ENCODE peak calls at places on chromosomes 7 and 10, in five cellular contexts. F is thoracic aorta; S is CD4-positive, alpha-beta T cell; O is left ventricle myocardium inferior; G is AG09319. U is an unnamed sample.

GRCh38 chr10:57221674-57222073 is 860.6 kb upstream of the ZWINT start:
- DNase-seq in S (no peak), G (no peak), F (no peak), O (no peak), U (no peak)

GRCh38 chr7:28180364-28181147 is at the start of gene JAZF1:
- DNase-seq in G (peak), O (peak), F (peak), S (peak), U (peak)

GRCh38 chr7:30448461-30449189 is 30.0 kb downstream of the NOD1 start:
- DNase-seq in G (no peak), F (no peak), S (no peak), O (no peak), U (no peak)

GRCh38 chr7:77434570-77434969 is 18.4 kb upstream of the GSAP start:
- DNase-seq in O (no peak), G (no peak), S (no peak), F (no peak), U (no peak)

GRCh38 chr7:97499204-97499603 is 232.7 kb upstream of the TAC1 start:
- DNase-seq in S (no peak), F (no peak), O (no peak), G (no peak), U (peak)

GRCh38 chr7:44286618-44287487 is 38.5 kb downstream of the CAMK2B start:
- DNase-seq in F (no peak), O (peak), S (no peak), G (no peak), U (no peak)

GRCh38 chr7:85682819-85683218 is 496.0 kb upstream of the SEMA3D start:
- DNase-seq in S (no peak), O (no peak), G (no peak), F (no peak), U (no peak)

GRCh38 chr7:37218956-37219355 is 229.7 kb downstream of the ELMO1 start:
- DNase-seq in G (no peak), O (no peak), S (no peak), F (no peak), U (no peak)

GRCh38 chr10:29023678-29024077 is 265.2 kb upstream of the LYZL1 start:
- DNase-seq in O (no peak), F (no peak), G (no peak), S (no peak), U (no peak)

GRCh38 chr10:94052901-94053638 is 59.3 kb downstream of the PLCE1 start:
- DNase-seq in O (no peak), G (no peak), F (no peak), S (no peak), U (no peak)

GRCh38 chr10:45580781-45581496 is 91.6 kb downstream of the ZFAND4 start:
- DNase-seq in S (no peak), O (no peak), F (no peak), G (no peak), U (no peak)

GRCh38 chr7:133771778-133772421 is 355.2 kb upstream of the LRGUK start:
- DNase-seq in F (no peak), S (no peak), G (no peak), O (no peak), U (no peak)

GRCh38 chr10:77463967-77464745 is 173.5 kb downstream of the KCNMA1 start:
- DNase-seq in F (no peak), G (no peak), S (no peak), O (no peak), U (no peak)

GRCh38 chr7:26291251-26291650 is 411 bp upstream of the SNX10 start:
- DNase-seq in S (no peak), G (no peak), F (no peak), O (no peak), U (no peak)

GRCh38 chr10:24465899-24466615 is 257.1 kb downstream of the KIAA1217 start:
- DNase-seq in G (no peak), O (no peak), F (no peak), S (no peak), U (peak)

GRCh38 chr10:52993109-52993508 is 220.5 kb upstream of the MBL2 start:
- DNase-seq in O (no peak), F (no peak), S (no peak), G (no peak), U (no peak)

GRCh38 chr10:35195361-35196306 is 69.0 kb downstream of the CREM start:
- DNase-seq in O (peak), F (peak), S (peak), G (peak), U (peak)

GRCh38 chr7:36474283-36475010 is 84.8 kb downstream of the ANLN start:
- DNase-seq in O (no peak), F (no peak), G (no peak), S (no peak), U (no peak)

GRCh38 chr10:73625004-73625883 is 16.0 kb downstream of the MYOZ1 start:
- DNase-seq in S (peak), G (no peak), F (no peak), O (peak), U (no peak)

GRCh38 chr10:79112898-79113431 is 44.2 kb downstream of the ZMIZ1 start:
- DNase-seq in F (no peak), O (peak), G (no peak), S (no peak), U (no peak)

GRCh38 chr10:14074062-14074884 is 256.5 kb downstream of the FRMD4A start:
- DNase-seq in G (peak), S (no peak), F (peak), O (peak), U (no peak)

GRCh38 chr10:86969421-86970041 is 1.2 kb downstream of the ADIRF start:
- DNase-seq in S (no peak), G (no peak), O (peak), F (no peak), U (no peak)

GRCh38 chr10:112360308-112361270 is 13.3 kb upstream of the ACSL5 start:
- DNase-seq in F (no peak), O (peak), G (no peak), S (no peak), U (no peak)

GRCh38 chr10:112338957-112339356 is 35.0 kb upstream of the ACSL5 start:
- DNase-seq in G (no peak), S (no peak), O (no peak), F (no peak), U (no peak)

GRCh38 chr10:2137549-2138174 is 400.3 kb upstream of the ADARB2 start:
- DNase-seq in G (no peak), F (no peak), O (no peak), S (no peak), U (no peak)

GRCh38 chr10:93437000-93437945 is 44.9 kb downstream of the MYOF start:
- DNase-seq in O (peak), G (peak), S (no peak), F (peak), U (no peak)

GRCh38 chr7:69419928-69420327 is 178.3 kb upstream of the AUTS2 start:
- DNase-seq in O (no peak), F (no peak), G (no peak), S (no peak), U (no peak)

GRCh38 chr7:44257618-44258422 is 57.0 kb downstream of the YKT6 start:
- DNase-seq in O (peak), F (peak), S (peak), G (no peak), U (peak)

GRCh38 chr10:74047871-74048270 is 50.0 kb downstream of the VCL start:
- DNase-seq in O (no peak), G (peak), F (no peak), S (no peak), U (no peak)

GRCh38 chr7:4267326-4268039 is 414.6 kb upstream of the FOXK1 start:
- DNase-seq in G (no peak), S (no peak), F (no peak), O (no peak), U (no peak)

GRCh38 chr10:91286572-91286971 is 66.1 kb downstream of the PCGF5 start:
- DNase-seq in O (no peak), G (no peak), F (no peak), S (no peak), U (no peak)

GRCh38 chr10:26801831-26802230 is 58.9 kb downstream of the ABI1 start:
- DNase-seq in F (no peak), S (no peak), O (no peak), G (no peak), U (no peak)

GRCh38 chr10:29243750-29244149 is 45.1 kb upstream of the LYZL1 start:
- DNase-seq in O (no peak), F (no peak), G (no peak), S (no peak), U (no peak)

GRCh38 chr7:137934941-137935848 is 66.7 kb downstream of the CREB3L2 start:
- DNase-seq in F (no peak), O (no peak), S (no peak), G (no peak), U (peak)

GRCh38 chr7:101018271-101019167 is 1.4 kb upstream of the MUC17 start:
- DNase-seq in O (no peak), S (no peak), G (no peak), F (no peak), U (peak)

GRCh38 chr10:36683421-36683820 is 442.0 kb upstream of the ANKRD30A start:
- DNase-seq in O (no peak), F (no peak), G (no peak), S (no peak), U (no peak)
- TF ChIP-seq CTCF in O (no peak), F (no peak), G (no peak), S (no peak), U (no peak)

DNA sequence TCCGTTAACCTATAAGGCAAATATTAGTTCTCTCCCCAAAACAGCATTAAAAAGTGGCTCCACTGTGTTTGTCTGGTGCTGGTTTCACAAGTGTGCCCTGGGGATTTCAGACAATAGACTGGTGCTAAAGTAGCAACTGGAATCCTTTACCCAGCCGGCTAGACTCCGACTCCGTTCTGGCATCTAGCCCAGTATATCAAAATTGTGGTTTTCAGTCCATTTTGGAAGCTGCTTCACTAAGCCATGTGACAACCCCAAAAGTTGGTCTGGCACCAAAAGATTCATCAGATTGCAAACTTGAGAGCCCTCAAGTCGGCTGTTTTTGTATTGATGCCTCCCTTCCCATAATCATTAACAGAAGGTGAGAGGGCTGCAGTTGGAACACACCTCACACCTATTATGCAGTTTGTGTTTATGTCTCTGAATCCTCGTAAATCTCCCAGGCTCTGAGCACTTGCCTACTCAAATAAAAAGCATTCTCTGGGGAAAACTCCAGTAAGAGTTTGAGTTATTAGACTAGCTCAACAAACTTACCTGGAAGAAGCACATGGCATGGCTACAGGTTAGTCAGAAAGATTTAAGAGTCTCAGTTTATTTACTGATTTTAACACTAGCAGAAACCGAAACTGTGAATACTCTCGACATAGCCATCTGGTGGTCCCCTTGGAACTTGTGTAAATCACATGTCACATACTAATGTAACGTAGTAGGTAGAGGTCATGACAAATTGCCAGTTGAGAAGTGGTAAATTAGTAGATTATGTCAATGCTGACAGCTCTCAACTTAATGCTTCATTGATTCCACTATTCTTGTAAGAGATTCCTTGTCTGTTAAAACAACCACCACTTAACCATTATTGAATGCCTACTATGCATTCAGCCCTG is 14.8 kb upstream of the WNT16 start:
- DNase-seq in S (no peak), G (peak), O (no peak), F (no peak), U (peak)
- TF ChIP-seq CTCF in S (no peak), G (no peak), O (no peak), F (no peak), U (peak)

GRCh38 chr10:122157451-122157850 is 113.6 kb upstream of the BTBD16 start:
- DNase-seq in F (no peak), O (no peak), S (no peak), G (no peak), U (no peak)

GRCh38 chr10:122152544-122152943 is 118.6 kb upstream of the BTBD16 start:
- DNase-seq in O (peak), F (peak), S (no peak), G (peak), U (no peak)

GRCh38 chr10:122154034-122154732 is 116.9 kb upstream of the BTBD16 start:
- DNase-seq in F (no peak), G (no peak), S (no peak), O (no peak), U (no peak)

GRCh38 chr10:122158362-122158761 is 112.7 kb upstream of the BTBD16 start:
- DNase-seq in O (no peak), S (no peak), F (no peak), G (no peak), U (no peak)

DNA sequence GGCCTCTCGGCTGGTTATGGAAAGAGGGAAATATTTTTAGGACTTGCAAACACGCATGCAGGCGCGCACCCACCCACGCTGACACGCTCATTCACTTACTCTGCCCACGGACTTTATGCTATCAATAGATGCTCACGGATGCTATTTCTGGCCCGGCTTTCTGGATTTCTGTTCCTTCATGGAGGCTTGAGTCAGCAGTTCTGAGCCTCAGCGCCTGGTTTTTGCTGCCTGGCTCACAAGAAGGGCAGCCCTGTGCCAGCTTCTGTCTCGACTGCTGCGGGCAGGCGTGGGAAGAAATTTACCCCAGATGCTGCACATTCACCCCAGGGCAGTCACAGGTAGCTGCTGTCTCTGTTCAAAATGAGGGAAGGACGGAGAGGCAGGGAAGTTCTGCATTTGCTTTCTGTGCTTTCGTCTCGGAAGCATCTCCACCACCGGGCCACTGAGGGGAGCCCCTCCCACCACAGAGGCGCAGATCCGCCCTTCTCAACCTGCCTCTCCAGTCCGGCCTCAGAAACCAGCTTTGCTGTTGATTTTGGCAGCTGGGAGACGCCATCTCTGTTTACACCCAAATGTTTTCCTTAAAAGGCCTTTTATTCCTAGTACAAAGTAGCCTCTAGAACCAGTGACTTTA is 116.2 kb upstream of the BTBD16 start:
- DNase-seq in O (no peak), F (peak), G (peak), S (no peak), U (no peak)
- TF ChIP-seq CTCF in O (no peak), F (no peak), G (no peak), S (no peak), U (no peak)

GRCh38 chr10:62792261-62792660 is 12.3 kb upstream of the ADO start:
- DNase-seq in F (no peak), G (no peak), O (no peak), S (no peak), U (no peak)
- TF ChIP-seq CTCF in F (no peak), G (no peak), O (no peak), S (no peak), U (no peak)

GRCh38 chr10:132359305-132360040 is 27.5 kb downstream of the LRRC27 start:
- DNase-seq in S (no peak), F (no peak), G (no peak), O (peak), U (no peak)
- TF ChIP-seq CTCF in S (no peak), F (no peak), G (no peak), O (peak), U (no peak)

GRCh38 chr7:121510302-121510701 is 114.2 kb upstream of the FAM3C start:
- DNase-seq in S (no peak), O (no peak), F (no peak), G (no peak), U (no peak)
- TF ChIP-seq CTCF in S (no peak), O (peak), F (no peak), G (no peak), U (no peak)

DNA sequence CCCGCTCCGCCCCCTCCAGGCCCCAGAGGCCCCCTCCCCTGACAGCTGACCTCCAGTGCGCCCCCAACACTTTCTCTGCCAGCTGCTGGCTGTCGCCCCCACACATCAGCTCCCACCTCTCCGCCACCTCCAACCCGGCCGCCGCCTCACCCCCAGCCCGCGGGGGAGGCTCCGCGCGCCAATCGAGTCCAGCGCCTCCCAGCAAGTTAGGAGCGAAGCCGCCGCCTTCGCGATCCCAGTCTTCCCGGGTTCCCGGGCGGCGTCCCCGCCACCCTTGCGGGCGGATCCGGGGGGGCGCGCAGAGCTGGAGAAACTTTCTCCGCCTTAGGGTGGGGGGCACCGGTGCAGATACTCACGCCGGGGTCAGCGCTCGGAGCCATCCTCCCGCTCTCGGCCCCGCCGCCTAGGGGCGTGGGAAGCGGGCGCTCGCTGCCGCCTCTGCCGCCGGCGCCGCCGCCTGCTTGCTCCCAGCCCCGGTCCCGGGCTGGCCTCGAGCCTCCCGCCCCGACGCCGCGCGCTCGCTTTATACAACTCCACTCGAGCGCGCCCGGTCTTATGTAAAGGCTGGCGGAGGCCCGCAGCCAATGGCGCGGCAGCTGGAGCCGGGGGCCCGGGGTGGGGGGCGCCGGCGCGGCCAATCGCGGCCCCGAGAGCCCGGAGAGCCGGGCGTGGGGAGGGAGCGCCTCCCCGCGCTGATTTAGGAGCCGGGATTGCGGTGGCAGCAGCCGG is at the start of gene CRTAC1:
- DNase-seq in S (no peak), G (no peak), F (peak), O (peak), U (peak)
- TF ChIP-seq CTCF in S (no peak), G (no peak), F (no peak), O (no peak), U (no peak)

DNA sequence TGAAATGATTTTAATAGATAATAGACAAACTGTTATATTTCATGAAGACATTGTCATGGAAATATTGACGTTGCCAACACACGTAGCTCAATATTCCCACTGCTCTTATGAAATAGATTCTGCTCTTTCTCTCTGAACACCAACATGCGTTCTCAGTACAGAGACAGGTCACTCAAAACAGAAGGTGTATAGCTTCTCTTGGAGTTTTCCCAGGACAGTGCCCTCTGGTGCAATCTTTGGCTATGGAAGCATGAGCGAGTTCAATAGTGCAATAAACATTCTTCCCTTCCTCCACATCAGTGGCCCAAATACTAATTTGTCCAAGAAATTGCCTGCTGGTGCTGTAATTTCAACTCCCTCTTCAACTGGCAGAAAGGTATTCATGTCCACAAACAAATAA is 145.3 kb downstream of the MAGI2 start:
- DNase-seq in O (no peak), G (no peak), F (no peak), S (no peak), U (no peak)
- TF ChIP-seq CTCF in O (peak), G (no peak), F (no peak), S (no peak), U (no peak)